ENCODE peak calls at places on chromosomes 1 and 21, in ten cellular contexts. Z is coronary artery, C is kidney, I is hepatocyte, T is left lung, K is suprapubic skin, D is neural progenitor cell, O is astrocyte, S is heart left ventricle, A is AG04450. H is an unnamed sample.
A peak's percentile ranks its signal among the peaks of the same experiment; 100 is the strongest.

GRCh38 chr1:232472485-232473041 is 157.4 kb downstream of the SIPA1L2 start:
- DNase-seq in D (no peak), O (peak; percentile 74), Z (no peak), K (no peak), I (no peak), S (no peak), T (no peak), A (peak; percentile 33), C (no peak), H (no peak)

GRCh38 chr1:230507671-230508407 is 81.7 kb upstream of the PGBD5 start:
- DNase-seq in I (no peak), T (no peak), C (no peak), Z (no peak), S (peak; percentile 50), D (no peak), O (peak; percentile 37), A (no peak), K (no peak), H (no peak)

GRCh38 chr1:213993929-213994328 is 6.2 kb downstream of the PROX1 start:
- DNase-seq in O (no peak), S (no peak), I (no peak), K (no peak), T (no peak), A (no peak), Z (no peak), C (no peak), D (no peak), H (no peak)

GRCh38 chr21:17775431-17776126 is 43.6 kb downstream of the C21orf91 start:
- DNase-seq in O (no peak), D (no peak), C (peak; percentile 68), T (peak; percentile 46), K (no peak), S (no peak), Z (no peak), A (no peak), I (no peak), H (no peak)

GRCh38 chr1:24503870-24504523 is 1.4 kb downstream of the RCAN3 start:
- DNase-seq in T (no peak), I (no peak), A (no peak), O (no peak), K (no peak), C (no peak), S (no peak), Z (no peak), D (peak; percentile 8), H (no peak)

GRCh38 chr21:21101911-21102310 is 103.7 kb downstream of the NCAM2 start:
- DNase-seq in S (no peak), I (peak; percentile 43), O (peak; percentile 71), K (no peak), T (no peak), D (peak; percentile 57), Z (no peak), C (no peak), A (peak; percentile 43), H (no peak)

GRCh38 chr1:56190975-56191768 is 388.2 kb downstream of the PLPP3 start:
- DNase-seq in Z (no peak), D (peak; percentile 34), C (no peak), I (no peak), O (peak; percentile 33), T (no peak), K (no peak), A (no peak), S (no peak), H (no peak)

GRCh38 chr1:114339379-114339778 is 171.6 kb downstream of the TRIM33 start:
- DNase-seq in K (no peak), C (no peak), A (no peak), I (no peak), S (no peak), Z (no peak), O (no peak), D (no peak), T (no peak), H (no peak)

GRCh38 chr1:66532798-66533783 is 862 bp upstream of the SGIP1 start:
- DNase-seq in D (peak; percentile 58), A (peak; percentile 91), C (peak; percentile 77), S (peak; percentile 47), T (peak; percentile 82), I (peak; percentile 43), O (peak; percentile 86), K (no peak), Z (peak; percentile 74), H (peak; percentile 60)

GRCh38 chr1:64745181-64745985 is 508 bp downstream of the RAVER2 start:
- DNase-seq in T (peak; percentile 71), K (no peak), S (no peak), A (no peak), Z (peak; percentile 75), C (peak; percentile 78), I (peak; percentile 58), D (peak; percentile 26), O (peak; percentile 30), H (peak; percentile 64)

GRCh38 chr21:44512496-44513388 is 27.3 kb downstream of the KRTAP10-1 start:
- DNase-seq in Z (no peak), T (peak; percentile 54), O (no peak), A (no peak), I (no peak), C (peak; percentile 60), D (no peak), S (peak; percentile 19), K (no peak), H (no peak)

GRCh38 chr21:44510109-44510507 is 29.9 kb downstream of the KRTAP10-1 start:
- DNase-seq in I (no peak), A (no peak), O (no peak), Z (no peak), D (no peak), S (peak; percentile 19), K (no peak), C (no peak), T (peak; percentile 60), H (no peak)

GRCh38 chr21:44510508-44511218 is 29.3 kb downstream of the KRTAP10-1 start:
- DNase-seq in O (no peak), I (peak; percentile 87), C (peak; percentile 86), T (peak; percentile 91), S (peak; percentile 63), K (no peak), D (peak; percentile 85), Z (no peak), A (no peak), H (peak; percentile 87)

GRCh38 chr21:44511938-44512275 is 28.1 kb downstream of the KRTAP10-1 start:
- DNase-seq in Z (no peak), O (no peak), D (no peak), T (peak; percentile 62), K (no peak), A (no peak), I (no peak), C (peak; percentile 56), S (no peak), H (no peak)

DNA sequence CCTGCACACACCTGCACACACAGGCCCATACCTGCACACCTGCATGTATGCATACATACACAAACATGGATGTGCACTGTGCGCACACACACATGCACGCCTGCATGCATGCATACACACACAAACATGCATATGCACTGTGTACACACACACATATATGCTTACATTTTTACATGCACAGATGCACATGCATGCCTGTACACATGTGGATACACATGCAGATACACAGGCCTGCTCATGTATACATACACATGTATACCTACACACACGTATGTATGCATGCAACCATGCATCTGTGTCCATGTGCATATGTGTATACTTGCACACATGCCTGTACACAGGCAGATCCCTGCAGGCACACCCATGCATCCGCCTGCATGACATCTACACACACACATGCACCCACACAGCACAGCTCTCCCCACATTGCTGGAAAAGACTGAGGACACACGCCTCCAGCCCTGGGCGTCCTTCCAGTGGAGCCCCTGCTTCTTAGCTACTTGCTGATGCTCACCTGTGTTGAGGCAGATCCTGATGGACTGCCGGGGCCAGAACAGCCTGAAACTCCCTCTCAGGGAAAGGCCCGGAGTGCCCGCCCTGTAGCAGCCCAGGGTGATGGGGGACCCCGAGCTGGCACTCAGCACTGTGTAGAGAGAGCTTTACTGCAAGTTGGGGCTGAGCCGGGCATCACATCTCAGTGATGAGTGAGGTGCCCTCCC is 28.6 kb downstream of the KRTAP10-1 start:
- DNase-seq in K (no peak), A (no peak), D (no peak), I (no peak), O (no peak), Z (no peak), S (no peak), T (peak; percentile 47), C (peak; percentile 45), H (no peak)
- H3K4me3 ChIP-seq in K (no peak overlapping the region), A (no peak overlapping the region), D (no peak overlapping the region), I (no peak overlapping the region), O (no peak overlapping the region), Z (no peak overlapping the region), S (no peak overlapping the region), T (no peak overlapping the region), C (no peak overlapping the region), H (no peak overlapping the region)

GRCh38 chr21:45110873-45111624 is 36.7 kb downstream of the ADARB1 start:
- DNase-seq in I (no peak), A (no peak), D (no peak), K (no peak), O (no peak), C (no peak), Z (peak; percentile 41), T (no peak), S (no peak), H (no peak)

GRCh38 chr21:45111703-45112102 is 37.3 kb downstream of the ADARB1 start:
- DNase-seq in D (no peak), O (no peak), K (no peak), S (no peak), Z (no peak), C (no peak), I (no peak), T (no peak), A (no peak), H (no peak)

GRCh38 chr21:45108808-45109800 is 34.7 kb downstream of the ADARB1 start:
- DNase-seq in I (no peak), T (no peak), S (no peak), O (no peak), A (no peak), Z (no peak), K (no peak), D (no peak), C (no peak), H (no peak)

GRCh38 chr21:45108034-45108790 is 33.8 kb downstream of the ADARB1 start:
- DNase-seq in C (no peak), O (no peak), S (no peak), D (no peak), I (no peak), A (no peak), Z (no peak), T (no peak), K (no peak), H (no peak)

GRCh38 chr21:45109831-45110492 is 35.6 kb downstream of the ADARB1 start:
- DNase-seq in I (no peak), Z (no peak), T (no peak), C (no peak), K (no peak), A (no peak), O (peak; percentile 23), S (no peak), D (no peak), H (no peak)
- H3K27ac ChIP-seq in I (no peak overlapping the region), Z (peak overlapping the region; percentile 51), T (peak overlapping the region; percentile 45), C (no peak overlapping the region), K (no peak overlapping the region), A (no peak overlapping the region), O (no peak overlapping the region), S (peak overlapping the region; percentile 51), D (no peak overlapping the region), H (no peak overlapping the region)

GRCh38 chr1:26225033-26225831 is 8.8 kb upstream of the CEP85 start:
- DNase-seq in Z (peak; percentile 47), K (no peak), I (peak; percentile 88), D (peak; percentile 93), A (no peak), S (peak; percentile 82), C (peak; percentile 92), O (peak; percentile 11), T (peak; percentile 92), H (peak; percentile 88)
- H3K4me3 ChIP-seq in Z (peak overlapping the region; percentile 68), K (peak overlapping the region; percentile 42), I (peak overlapping the region; percentile 34), D (peak overlapping the region; percentile 49), A (peak overlapping the region; percentile 43), S (peak overlapping the region; percentile 54), C (peak overlapping the region; percentile 82), O (peak overlapping the region; percentile 55), T (peak overlapping the region; percentile 42), H (peak overlapping the region; percentile 44)

GRCh38 chr1:6248798-6249731 is 5.1 kb downstream of the HES3 start:
- DNase-seq in S (no peak), I (peak; percentile 51), C (peak; percentile 84), A (no peak), T (no peak), K (no peak), D (peak; percentile 77), Z (no peak), O (no peak), H (no peak)
- H3K27ac ChIP-seq in S (no peak overlapping the region), I (no peak overlapping the region), C (no peak overlapping the region), A (no peak overlapping the region), T (no peak overlapping the region), K (no peak overlapping the region), D (no peak overlapping the region), Z (no peak overlapping the region), O (no peak overlapping the region), H (no peak overlapping the region)

H was measured in upper lobe of right lung.